ENCODE peak calls at places on chromosomes 7 and 10, in seven cellular contexts. D is GM12865, U is astrocyte of the spinal cord, T is AG10803, G is brain microvascular endothelial cell, Y is fibroblast of lung, P is A549. I is an unnamed sample.

GRCh38 chr7:125814030-125814535 is 884.5 kb upstream of the POT1 start:
- DNase-seq in P (no peak), U (peak; percentile 45), D (no peak), T (no peak), G (peak; percentile 34), Y (peak; percentile 36), I (no peak)

GRCh38 chr7:89887489-89887888 is 266.8 kb upstream of the STEAP1 start:
- DNase-seq in U (no peak), Y (no peak), D (no peak), G (no peak), T (peak; percentile 31), P (peak; percentile 12), I (no peak)

GRCh38 chr10:8224591-8224990 is 170.1 kb downstream of the GATA3 start:
- DNase-seq in T (no peak), Y (no peak), G (no peak), D (no peak), P (no peak), U (no peak), I (no peak)

GRCh38 chr7:101862280-101863220 is 45.1 kb downstream of the CUX1 start:
- DNase-seq in Y (peak; percentile 19), U (no peak), T (no peak), D (no peak), G (no peak), P (no peak), I (no peak)

GRCh38 chr7:47816647-47817046 is 131.6 kb downstream of the PKD1L1 start:
- DNase-seq in D (no peak), T (peak; percentile 70), G (peak; percentile 20), P (peak; percentile 52), Y (peak; percentile 83), U (peak; percentile 43), I (no peak)

GRCh38 chr7:150979706-150980390 is 1.7 kb upstream of the KCNH2 start:
- DNase-seq in P (no peak), U (no peak), D (no peak), T (no peak), Y (no peak), G (no peak), I (no peak)

GRCh38 chr7:2805213-2806003 is 38.7 kb downstream of the GNA12 start:
- DNase-seq in P (no peak), U (no peak), Y (no peak), G (no peak), D (no peak), T (no peak), I (no peak)

GRCh38 chr10:5964736-5965135 is 12.6 kb downstream of the IL15RA start:
- DNase-seq in P (no peak), D (no peak), G (no peak), U (no peak), T (no peak), Y (no peak), I (no peak)

GRCh38 chr7:77940647-77941046 is 142.1 kb downstream of the PHTF2 start:
- DNase-seq in D (peak; percentile 31), U (peak; percentile 47), Y (peak; percentile 25), P (peak; percentile 30), G (peak; percentile 33), T (peak; percentile 48), I (no peak)

GRCh38 chr7:37516610-37517108 is 68.0 kb upstream of the ELMO1 start:
- DNase-seq in Y (no peak), G (no peak), T (no peak), D (no peak), U (no peak), P (no peak), I (no peak)

GRCh38 chr7:74012842-74013249 is 15.1 kb upstream of the ELN start:
- DNase-seq in Y (peak; percentile 60), T (no peak), D (peak; percentile 87), U (no peak), G (peak; percentile 46), P (no peak), I (peak; percentile 88)

GRCh38 chr7:31811650-31812461 is 124.8 kb downstream of the PPP1R17 start:
- DNase-seq in D (peak; percentile 20), G (no peak), T (peak; percentile 83), P (no peak), U (peak; percentile 48), Y (peak; percentile 59), I (peak; percentile 46)

GRCh38 chr7:21782996-21783395 is 162.7 kb downstream of the CDCA7L start:
- DNase-seq in G (no peak), U (peak; percentile 8), Y (no peak), T (no peak), P (no peak), D (no peak), I (no peak)

GRCh38 chr7:100465702-100466311 is 1.7 kb upstream of the SPACDR start:
- DNase-seq in U (peak; percentile 80), D (no peak), Y (peak; percentile 74), G (peak; percentile 45), P (peak; percentile 65), T (peak; percentile 72), I (no peak)

GRCh38 chr7:121099572-121099971 is 111.1 kb downstream of the CPED1 start:
- DNase-seq in T (no peak), U (no peak), Y (no peak), G (no peak), P (no peak), D (peak; percentile 5), I (no peak)
- TF ChIP-seq CTCF in T (peak; percentile 26), U (no peak), Y (no peak), G (peak; percentile 46), P (no peak), D (peak; percentile 12), I (peak; percentile 28)

GRCh38 chr10:132059760-132060508 is 5.8 kb upstream of the JAKMIP3 start:
- DNase-seq in D (no peak), P (no peak), U (no peak), Y (no peak), T (no peak), G (no peak), I (no peak)
- TF ChIP-seq CTCF in D (no peak), P (no peak), U (no peak), Y (no peak), T (no peak), G (no peak), I (no peak)

GRCh38 chr7:66905689-66906088 is 15.3 kb upstream of the TMEM248 start:
- DNase-seq in U (no peak), P (no peak), D (peak; percentile 15), G (no peak), T (no peak), Y (no peak), I (no peak)
- TF ChIP-seq CTCF in U (no peak), P (no peak), D (peak; percentile 17), G (peak; percentile 54), T (peak; percentile 16), Y (no peak), I (peak; percentile 22)

GRCh38 chr10:70319824-70320223 is 36.0 kb upstream of the NPFFR1 start:
- DNase-seq in T (no peak), G (no peak), D (no peak), P (no peak), U (no peak), Y (no peak), I (no peak)
- TF ChIP-seq CTCF in T (no peak), G (no peak), D (no peak), P (no peak), U (no peak), Y (no peak), I (no peak)

DNA sequence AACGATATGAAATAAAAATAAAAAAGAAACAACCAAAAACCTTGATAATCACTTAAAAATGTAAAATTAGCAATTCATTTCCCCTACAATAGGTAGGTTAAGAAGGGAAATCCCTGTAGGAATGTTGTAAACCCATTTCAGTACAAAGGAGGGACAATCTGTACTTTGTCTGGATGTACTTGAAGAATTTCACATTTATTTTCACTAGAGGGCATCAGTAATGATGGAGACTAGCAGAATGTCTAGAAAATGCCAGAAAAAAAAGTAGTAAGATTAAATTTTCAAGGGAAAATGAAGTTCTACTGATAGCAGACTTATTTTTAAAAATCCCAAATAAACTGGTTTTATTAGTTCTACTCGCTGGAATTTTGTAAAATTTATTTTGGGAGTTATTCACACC is 209.0 kb upstream of the FZD1 start:
- DNase-seq in D (no peak), U (no peak), G (no peak), T (no peak), P (no peak), Y (no peak), I (no peak)
- TF ChIP-seq CTCF in D (no peak), U (no peak), G (no peak), T (peak; percentile 21), P (no peak), Y (no peak), I (no peak)

DNA sequence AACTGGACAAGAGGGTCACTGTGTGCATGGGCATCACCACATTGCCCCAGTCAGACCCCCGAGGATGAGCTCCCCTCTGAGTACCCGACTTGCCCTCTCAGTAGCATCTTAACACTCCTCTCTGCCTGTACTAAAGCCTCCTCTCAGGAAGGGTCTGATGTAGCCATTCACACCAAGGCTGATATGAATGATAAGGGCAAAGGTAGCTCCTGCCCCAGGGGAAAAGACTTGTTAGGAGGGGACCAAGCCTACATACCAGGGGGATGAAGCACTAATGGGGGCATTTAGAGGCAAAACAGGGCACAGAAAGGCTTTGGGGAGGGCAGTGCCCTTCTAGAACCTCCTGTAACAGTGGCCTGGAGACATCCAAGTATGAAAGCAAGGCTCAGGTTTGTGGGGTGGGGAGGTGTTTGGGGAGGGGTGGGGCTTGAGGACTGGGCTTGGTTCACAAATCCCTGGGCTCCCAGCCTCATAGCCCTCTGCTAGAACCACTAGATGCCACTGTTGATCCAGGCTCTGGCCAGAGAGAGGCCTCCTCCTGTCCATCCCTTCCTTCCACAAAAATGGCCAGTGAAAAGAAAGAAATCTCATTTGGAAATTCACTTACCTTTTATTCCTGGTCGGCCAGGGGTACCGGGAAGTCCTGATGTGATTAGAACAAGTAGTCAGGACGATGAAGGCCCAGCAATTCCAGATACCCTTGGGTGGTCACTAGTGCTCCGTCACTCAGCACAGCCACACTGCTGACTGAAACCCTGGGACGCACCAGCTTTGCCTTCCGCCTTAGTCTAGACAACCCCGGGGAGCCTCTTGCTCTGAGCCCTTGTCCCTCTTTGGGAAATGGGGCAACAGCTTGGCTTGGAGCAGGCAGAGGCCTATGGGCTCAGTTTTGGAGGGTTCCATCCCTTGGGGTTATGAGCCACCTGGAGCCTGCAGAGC is 40.3 kb downstream of the COL17A1 start:
- DNase-seq in U (peak; percentile 73), G (peak; percentile 82), P (peak; percentile 78), T (peak; percentile 73), D (peak; percentile 35), Y (peak; percentile 62), I (no peak)
- TF ChIP-seq CTCF in U (peak; percentile 87), G (peak; percentile 92), P (peak; percentile 93), T (peak; percentile 90), D (no peak), Y (peak; percentile 84), I (peak; percentile 42)

GRCh38 chr7:110721395-110721794 is 369.5 kb upstream of the LRRN3 start:
- DNase-seq in T (no peak), G (no peak), P (no peak), D (no peak), Y (no peak), U (no peak), I (no peak)

DNA sequence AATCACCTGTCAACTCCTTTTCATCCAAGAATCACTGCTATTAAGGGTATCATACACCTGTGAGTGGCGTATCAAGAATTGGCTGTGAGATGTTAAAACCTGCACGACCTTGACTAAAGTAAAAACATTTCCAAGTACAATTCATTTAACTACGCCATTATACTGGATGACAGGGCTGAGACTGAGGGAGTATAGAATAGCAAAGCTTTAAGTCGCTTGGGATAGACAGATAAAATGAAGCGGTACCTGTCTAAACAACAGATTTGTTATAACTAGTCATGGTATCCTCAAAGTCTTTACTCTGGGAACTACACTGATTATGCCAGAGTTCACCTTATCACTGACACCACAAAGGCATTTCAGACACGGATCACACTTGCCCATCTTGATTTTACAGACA is 366.1 kb upstream of the LRRN3 start:
- DNase-seq in P (no peak), D (no peak), G (no peak), Y (no peak), U (no peak), T (no peak), I (no peak)
- TF ChIP-seq CTCF in P (no peak), D (no peak), G (no peak), Y (no peak), U (no peak), T (no peak), I (no peak)